ENCODE peak calls at places on chromosomes 3 and 15, in ten cellular contexts. F is CD8-positive, alpha-beta memory T cell; E is mesenchymal stem cell; H is left ventricle myocardium superior; M is uterus; K is activated CD4-positive, alpha-beta T cell treated with anti-CD3 and anti-CD28 coated beads for 24 hours; S is GDM1; L is ELR; V is A172; X is IMR-90. I is an unnamed sample.

GRCh38 chr3:194081826-194082225 is 54.1 kb upstream of the HES1 start:
- DNase-seq in M (no peak), L (no peak), S (no peak), K (no peak), X (no peak), E (no peak), V (no peak), H (no peak), F (no peak), I (no peak)

GRCh38 chr3:192772495-192772894 is 45.2 kb upstream of the FGF12 start:
- DNase-seq in V (peak; percentile 52), L (peak; percentile 62), X (peak; percentile 18), K (no peak), M (no peak), E (peak; percentile 18), S (no peak), F (no peak), H (peak; percentile 59), I (peak; percentile 6)

GRCh38 chr3:38001456-38002081 is 11.0 kb downstream of the VILL start:
- DNase-seq in F (no peak), M (peak; percentile 19), E (no peak), S (no peak), H (no peak), V (no peak), K (no peak), L (no peak), X (no peak), I (no peak)

GRCh38 chr3:146308222-146308621 is 57.3 kb upstream of the PLSCR4 start:
- DNase-seq in L (peak; percentile 64), K (no peak), F (no peak), X (peak; percentile 89), E (peak; percentile 60), H (no peak), M (no peak), V (peak; percentile 74), S (no peak), I (no peak)

GRCh38 chr3:128494152-128494650 is 1.2 kb upstream of the GATA2 start:
- DNase-seq in X (no peak), M (no peak), F (no peak), V (no peak), K (no peak), E (no peak), L (no peak), S (no peak), H (no peak), I (no peak)

GRCh38 chr15:71448688-71449114 is 333.4 kb downstream of the THSD4 start:
- DNase-seq in V (peak; percentile 77), K (peak; percentile 1), M (peak; percentile 48), L (peak; percentile 72), F (no peak), E (peak; percentile 74), X (peak; percentile 71), H (no peak), S (no peak), I (peak; percentile 37)

GRCh38 chr3:126483321-126483761 is 7.7 kb upstream of the ZXDC start:
- DNase-seq in K (no peak), L (no peak), M (no peak), H (no peak), X (no peak), V (no peak), S (no peak), F (no peak), E (no peak), I (no peak)

GRCh38 chr3:128547368-128547987 is 54.5 kb upstream of the GATA2 start:
- DNase-seq in X (peak; percentile 67), E (no peak), H (no peak), K (no peak), L (peak; percentile 65), S (no peak), V (peak; percentile 39), M (no peak), F (no peak), I (no peak)

GRCh38 chr3:172542089-172542488 is 18.9 kb upstream of the TNFSF10 start:
- DNase-seq in L (no peak), F (no peak), K (no peak), H (no peak), E (no peak), X (no peak), S (no peak), V (no peak), M (no peak), I (no peak)

GRCh38 chr15:74040115-74040850 is 42.1 kb downstream of the GOLGA6A start:
- DNase-seq in F (no peak), K (no peak), M (peak; percentile 73), H (peak; percentile 51), L (peak; percentile 91), X (peak; percentile 98), E (peak; percentile 93), V (peak; percentile 96), S (no peak), I (no peak)

GRCh38 chr15:42608767-42609488 is 33.5 kb downstream of the STARD9 start:
- DNase-seq in L (no peak), F (no peak), M (no peak), K (no peak), X (no peak), S (no peak), E (no peak), V (no peak), H (no peak), I (no peak)

GRCh38 chr3:60651799-60652198 is 599.5 kb downstream of the FHIT start:
- DNase-seq in E (no peak), F (no peak), K (no peak), L (no peak), V (no peak), S (no peak), X (no peak), M (no peak), H (no peak), I (no peak)